ENCODE peak calls at places on chromosome 13, in four cellular contexts. G is activated naive CD8-positive, alpha-beta T cell treated with anti-CD3 and anti-CD28 coated beads for 36 hours; X is left colon; W is GM23338. K is an unnamed sample.

GRCh38 chr13:66704110-66704509 is 526.0 kb downstream of the PCDH9 start:
- DNase-seq in G (no peak), X (no peak), W (no peak), K (no peak)

GRCh38 chr13:109758937-109759480 is 27.4 kb downstream of the IRS2 start:
- DNase-seq in G (no peak), X (no peak), W (no peak), K (no peak)

GRCh38 chr13:111006508-111007031 is 91.7 kb upstream of the ANKRD10 start:
- DNase-seq in G (no peak), X (peak), W (peak), K (peak)

GRCh38 chr13:110468986-110469495 is 92.5 kb downstream of the RAB20 start:
- DNase-seq in G (no peak), X (no peak), W (no peak), K (no peak)

GRCh38 chr13:41222259-41222852 is 28.0 kb upstream of the KBTBD7 start:
- DNase-seq in G (peak), X (peak), W (peak), K (peak)

GRCh38 chr13:52405767-52406494 is at the start of gene THSD1:
- DNase-seq in G (peak), X (peak), W (peak), K (peak)

GRCh38 chr13:92682832-92683517 is 543.6 kb upstream of the GPC6 start:
- DNase-seq in G (no peak), X (no peak), W (no peak), K (no peak)

GRCh38 chr13:27079421-27079958 is 92.1 kb downstream of the USP12 start:
- DNase-seq in G (no peak), X (no peak), W (peak), K (no peak)

GRCh38 chr13:20616059-20616797 is 49.3 kb downstream of the IFT88 start:
- DNase-seq in G (no peak), X (no peak), W (no peak), K (peak)

GRCh38 chr13:31638577-31638976 is 100.7 kb upstream of the RXFP2 start:
- DNase-seq in G (no peak), X (no peak), W (no peak), K (peak)

GRCh38 chr13:20394506-20394905 is 131.2 kb downstream of the CRYL1 start:
- DNase-seq in G (no peak), X (no peak), W (peak), K (peak)

GRCh38 chr13:106471957-106472543 is 63.4 kb downstream of the EFNB2 start:
- DNase-seq in G (no peak), X (peak), W (peak), K (peak)

GRCh38 chr13:113849546-113849945 is 14.3 kb downstream of the GAS6 start:
- DNase-seq in G (no peak), X (no peak), W (no peak), K (no peak)

GRCh38 chr13:95391785-95392184 is 90.5 kb upstream of the ABCC4 start:
- DNase-seq in G (no peak), X (no peak), W (no peak), K (no peak)

GRCh38 chr13:40562975-40563349 is 103.5 kb downstream of the FOXO1 start:
- DNase-seq in G (peak), X (no peak), W (no peak), K (no peak)

GRCh38 chr13:62512194-62513141 is 1096.8 kb upstream of the PCDH20 start:
- DNase-seq in G (peak), X (no peak), W (peak), K (peak)

GRCh38 chr13:52010890-52011689 is at the start of gene ATP7B:
- DNase-seq in G (peak), X (peak), W (peak), K (peak)

K was measured in dermis blood vessel endothelial cell.